ENCODE peak calls at places on chromosomes 6 and 20, in ten cellular contexts. Z, O, F, U, I, C, B, P, A and Y are unnamed samples.

GRCh38 chr6:126302191-126302590 is 37.7 kb upstream of the CENPW start:
- DNase-seq in Z (no peak), O (peak), F (no peak), U (no peak), I (no peak), C (no peak), B (no peak), P (peak), A (no peak), Y (peak)

GRCh38 chr6:42937548-42938427 is 8.5 kb downstream of the CNPY3 start:
- DNase-seq in Z (no peak), O (no peak), F (no peak), U (no peak), I (no peak), C (no peak), B (no peak), P (no peak), A (no peak), Y (no peak)

GRCh38 chr6:47772993-47773392 is 8.8 kb upstream of the OPN5 start:
- DNase-seq in Z (no peak), O (no peak), F (no peak), U (no peak), I (no peak), C (no peak), B (no peak), P (no peak), A (no peak), Y (no peak)

GRCh38 chr6:160951187-160952030 is 40.2 kb upstream of the MAP3K4 start:
- DNase-seq in Z (no peak), O (no peak), F (no peak), U (no peak), I (no peak), C (no peak), B (no peak), P (no peak), A (no peak), Y (no peak)

GRCh38 chr20:15799871-15800270 is 773.4 kb downstream of the KIF16B start:
- DNase-seq in Z (no peak), O (peak), F (no peak), U (peak), I (no peak), C (no peak), B (no peak), P (peak), A (peak), Y (peak)

GRCh38 chr20:46809961-46810360 is 84.7 kb upstream of the EYA2 start:
- DNase-seq in Z (no peak), O (no peak), F (no peak), U (no peak), I (peak), C (no peak), B (no peak), P (no peak), A (no peak), Y (no peak)

GRCh38 chr20:62622877-62623487 is 19.3 kb upstream of the SLCO4A1 start:
- DNase-seq in Z (no peak), O (no peak), F (no peak), U (no peak), I (no peak), C (no peak), B (no peak), P (no peak), A (no peak), Y (no peak)

GRCh38 chr20:35192071-35192872 is 20.4 kb downstream of the PROCR start:
- DNase-seq in Z (no peak), O (no peak), F (no peak), U (no peak), I (no peak), C (no peak), B (no peak), P (no peak), A (no peak), Y (no peak)

GRCh38 chr20:40600441-40601235 is 88.4 kb downstream of the MAFB start:
- DNase-seq in Z (no peak), O (no peak), F (no peak), U (no peak), I (no peak), C (no peak), B (no peak), P (no peak), A (no peak), Y (no peak)

GRCh38 chr6:81752969-81753708 is 658 bp upstream of the TENT5A start:
- DNase-seq in Z (peak), O (peak), F (peak), U (peak), I (peak), C (peak), B (peak), P (peak), A (peak), Y (peak)

GRCh38 chr6:170032706-170033309 is 258.1 kb downstream of the DLL1 start:
- DNase-seq in Z (no peak), O (no peak), F (no peak), U (no peak), I (no peak), C (no peak), B (no peak), P (no peak), A (no peak), Y (no peak)

GRCh38 chr6:101417899-101418298 is 24.4 kb downstream of the GRIK2 start:
- DNase-seq in Z (no peak), O (no peak), F (no peak), U (no peak), I (no peak), C (no peak), B (no peak), P (no peak), A (no peak), Y (no peak)

GRCh38 chr6:32226434-32226833 is 2.6 kb upstream of the NOTCH4 start:
- DNase-seq in Z (no peak), O (no peak), F (no peak), U (no peak), I (no peak), C (no peak), B (no peak), P (no peak), A (no peak), Y (no peak)

GRCh38 chr6:151452750-151453427 is 963 bp upstream of the RMND1 start:
- DNase-seq in Z (no peak), O (peak), F (peak), U (peak), I (no peak), C (no peak), B (peak), P (peak), A (no peak), Y (no peak)

GRCh38 chr6:138577151-138577915 is 78.0 kb upstream of the NHSL1 start:
- DNase-seq in Z (no peak), O (peak), F (no peak), U (no peak), I (no peak), C (peak), B (peak), P (no peak), A (no peak), Y (no peak)

GRCh38 chr6:149429427-149430360 is 29.6 kb downstream of the SUMO4 start:
- DNase-seq in Z (no peak), O (no peak), F (no peak), U (no peak), I (no peak), C (no peak), B (no peak), P (no peak), A (no peak), Y (no peak)

GRCh38 chr6:55974688-55975087 is 99.3 kb upstream of the BMP5 start:
- DNase-seq in Z (no peak), O (no peak), F (no peak), U (no peak), I (no peak), C (no peak), B (no peak), P (peak), A (no peak), Y (no peak)

GRCh38 chr20:50038574-50038991 is 55.8 kb downstream of the SNAI1 start:
- DNase-seq in Z (no peak), O (no peak), F (no peak), U (no peak), I (no peak), C (no peak), B (peak), P (no peak), A (no peak), Y (no peak)

GRCh38 chr6:26032387-26033131 is 54.7 kb upstream of the HFE start:
- DNase-seq in Z (no peak), O (peak), F (peak), U (peak), I (peak), C (peak), B (no peak), P (peak), A (no peak), Y (no peak)

GRCh38 chr20:40326794-40327193 is 362.2 kb downstream of the MAFB start:
- DNase-seq in Z (no peak), O (no peak), F (no peak), U (no peak), I (no peak), C (no peak), B (no peak), P (no peak), A (peak), Y (no peak)

GRCh38 chr6:73579851-73580246 is 59.0 kb upstream of the EEF1A1 start:
- DNase-seq in Z (peak), O (peak), F (no peak), U (peak), I (no peak), C (no peak), B (peak), P (peak), A (peak), Y (peak)

GRCh38 chr6:46959419-46959818 is 37.7 kb upstream of the ADGRF5 start:
- DNase-seq in Z (no peak), O (no peak), F (no peak), U (no peak), I (no peak), C (no peak), B (no peak), P (no peak), A (no peak), Y (no peak)

GRCh38 chr6:141354191-141354950 is 778.4 kb upstream of the GJE1 start:
- DNase-seq in Z (no peak), O (no peak), F (no peak), U (no peak), I (no peak), C (no peak), B (peak), P (no peak), A (no peak), Y (no peak)

GRCh38 chr6:122068291-122068769 is 331.1 kb upstream of the HSF2 start:
- DNase-seq in Z (no peak), O (no peak), F (no peak), U (no peak), I (no peak), C (no peak), B (no peak), P (no peak), A (peak), Y (peak)

GRCh38 chr20:48879609-48880008 is 41.9 kb upstream of the ARFGEF2 start:
- DNase-seq in Z (no peak), O (peak), F (no peak), U (peak), I (no peak), C (no peak), B (no peak), P (peak), A (no peak), Y (no peak)

GRCh38 chr20:2421247-2421646 is 40.5 kb downstream of the TGM6 start:
- DNase-seq in Z (no peak), O (no peak), F (no peak), U (no peak), I (peak), C (no peak), B (no peak), P (peak), A (no peak), Y (no peak)

GRCh38 chr6:57142178-57142525 is 30.0 kb upstream of the BAG2 start:
- DNase-seq in Z (no peak), O (no peak), F (no peak), U (no peak), I (no peak), C (no peak), B (no peak), P (no peak), A (no peak), Y (no peak)